ENCODE peak calls at places on chromosomes 2 and 18, in seven cellular contexts. V is activated CD4-positive, alpha-beta T cell treated with anti-CD3 and anti-CD28 coated beads, Interleukin-2, amount 50 U/mL, for 1 hour; M is globus pallidus; P is A172; G is glutamatergic neuron; T is HTR-8/SVneo; Y is right atrium auricular region. L is an unnamed sample.

GRCh38 chr2:192236136-192236535 is 41.4 kb upstream of the TMEFF2 start:
- DNase-seq in V (no peak), M (no peak), P (peak; percentile 74), G (no peak), T (peak; percentile 27), Y (no peak), L (no peak)

GRCh38 chr2:70835643-70836042 is at the start of gene CD207:
- DNase-seq in V (no peak), M (no peak), P (no peak), G (no peak), T (no peak), Y (no peak), L (no peak)

GRCh38 chr2:54106631-54107454 is 8.6 kb upstream of the ACYP2 start:
- DNase-seq in V (peak; percentile 29), M (peak; percentile 71), P (peak; percentile 71), G (no peak), T (peak; percentile 60), Y (no peak), L (peak; percentile 65)

GRCh38 chr18:8705941-8706544 is 687 bp downstream of the MTCL1 start:
- DNase-seq in V (no peak), M (no peak), P (no peak), G (peak; percentile 56), T (no peak), Y (no peak), L (no peak)

GRCh38 chr2:86468162-86469033 is 27.2 kb downstream of the KDM3A start:
- DNase-seq in V (no peak), M (no peak), P (no peak), G (no peak), T (no peak), Y (no peak), L (no peak)

GRCh38 chr2:172829229-172829628 is 93.6 kb downstream of the RAPGEF4 start:
- DNase-seq in V (no peak), M (no peak), P (peak; percentile 68), G (no peak), T (peak; percentile 62), Y (no peak), L (no peak)

GRCh38 chr2:54572636-54573531 is 116.8 kb downstream of the SPTBN1 start:
- DNase-seq in V (peak; percentile 46), M (no peak), P (peak; percentile 84), G (no peak), T (no peak), Y (no peak), L (peak; percentile 88)

GRCh38 chr18:74282359-74283254 is 9.2 kb downstream of the CYB5A start:
- DNase-seq in V (no peak), M (no peak), P (no peak), G (no peak), T (no peak), Y (no peak), L (no peak)

GRCh38 chr2:55869637-55870325 is 53.8 kb downstream of the EFEMP1 start:
- DNase-seq in V (no peak), M (no peak), P (no peak), G (no peak), T (no peak), Y (no peak), L (no peak)

GRCh38 chr2:43738257-43738656 is 35.6 kb upstream of the DYNC2LI1 start:
- DNase-seq in V (no peak), M (no peak), P (no peak), G (no peak), T (no peak), Y (no peak), L (no peak)

GRCh38 chr2:44960871-44961270 is 19.4 kb downstream of the SIX3 start:
- DNase-seq in V (no peak), M (no peak), P (no peak), G (no peak), T (no peak), Y (no peak), L (no peak)

GRCh38 chr18:616380-616995 is 19.7 kb downstream of the CLUL1 start:
- DNase-seq in V (no peak), M (peak; percentile 49), P (peak; percentile 54), G (no peak), T (peak; percentile 49), Y (no peak), L (peak; percentile 26)

GRCh38 chr2:220959391-220959802 is 612.7 kb downstream of the EPHA4 start:
- DNase-seq in V (no peak), M (peak; percentile 70), P (no peak), G (no peak), T (no peak), Y (no peak), L (no peak)

GRCh38 chr2:109582928-109583895 is 30.6 kb downstream of the SEPTIN10 start:
- DNase-seq in V (no peak), M (no peak), P (no peak), G (no peak), T (no peak), Y (no peak), L (no peak)

GRCh38 chr2:205461678-205462665 is 220.3 kb upstream of the NRP2 start:
- DNase-seq in V (no peak), M (no peak), P (no peak), G (no peak), T (no peak), Y (no peak), L (no peak)

GRCh38 chr2:216633616-216634316 is 546 bp downstream of the IGFBP2 start:
- DNase-seq in V (no peak), M (no peak), P (no peak), G (peak; percentile 66), T (no peak), Y (no peak), L (no peak)

GRCh38 chr2:149743842-149744468 is 156.4 kb upstream of the MMADHC start:
- DNase-seq in V (no peak), M (no peak), P (peak; percentile 96), G (no peak), T (no peak), Y (no peak), L (no peak)

GRCh38 chr18:77765468-77765867 is 515.8 kb downstream of the GALR1 start:
- DNase-seq in V (no peak), M (peak; percentile 8), P (peak; percentile 1), G (peak; percentile 79), T (no peak), Y (no peak), L (peak; percentile 30)

GRCh38 chr18:66560092-66560491 is 43.8 kb downstream of the CDH19 start:
- DNase-seq in V (no peak), M (peak; percentile 83), P (peak; percentile 19), G (no peak), T (no peak), Y (no peak), L (peak; percentile 68)

GRCh38 chr18:34976534-34976898 is 64.7 kb upstream of the MAPRE2 start:
- DNase-seq in V (no peak), M (no peak), P (no peak), G (no peak), T (no peak), Y (peak; percentile 59), L (no peak)

GRCh38 chr2:79876430-79876829 is 363.6 kb downstream of the CTNNA2 start:
- DNase-seq in V (no peak), M (peak; percentile 34), P (peak; percentile 45), G (peak; percentile 57), T (peak; percentile 13), Y (no peak), L (peak; percentile 13)

GRCh38 chr2:237591021-237591370 is 462 bp upstream of the RAB17 start:
- DNase-seq in V (no peak), M (no peak), P (peak; percentile 30), G (no peak), T (no peak), Y (no peak), L (no peak)

GRCh38 chr2:20326163-20326780 is 24.4 kb downstream of the PUM2 start:
- DNase-seq in V (peak; percentile 50), M (peak; percentile 68), P (peak; percentile 62), G (peak; percentile 64), T (peak; percentile 63), Y (no peak), L (peak; percentile 53)

GRCh38 chr2:212033888-212034287 is 504.7 kb downstream of the ERBB4 start:
- DNase-seq in V (no peak), M (no peak), P (no peak), G (no peak), T (no peak), Y (no peak), L (no peak)

GRCh38 chr2:233346930-233347329 is 7.4 kb upstream of the DGKD start:
- DNase-seq in V (no peak), M (peak; percentile 85), P (no peak), G (no peak), T (no peak), Y (no peak), L (no peak)

GRCh38 chr2:106075038-106075437 is 119.1 kb downstream of the UXS1 start:
- DNase-seq in V (no peak), M (no peak), P (no peak), G (no peak), T (no peak), Y (no peak), L (no peak)

GRCh38 chr2:229728360-229728759 is 14.0 kb upstream of the DNER start:
- DNase-seq in V (no peak), M (no peak), P (no peak), G (no peak), T (no peak), Y (no peak), L (no peak)

GRCh38 chr18:24504401-24504800 is 44.0 kb downstream of the HRH4 start:
- DNase-seq in V (no peak), M (no peak), P (no peak), G (no peak), T (no peak), Y (no peak), L (no peak)

GRCh38 chr18:76445741-76446232 is 49.3 kb downstream of the ZNF516 start:
- DNase-seq in V (no peak), M (no peak), P (no peak), G (no peak), T (peak; percentile 12), Y (no peak), L (no peak)

GRCh38 chr2:207624170-207625013 is 802 bp downstream of the METTL21A start:
- DNase-seq in V (peak; percentile 58), M (peak; percentile 70), P (peak; percentile 50), G (peak; percentile 71), T (peak; percentile 34), Y (no peak), L (peak; percentile 28)

GRCh38 chr2:191539068-191539467 is 138.9 kb upstream of the NABP1 start:
- DNase-seq in V (peak; percentile 19), M (no peak), P (peak; percentile 18), G (peak; percentile 68), T (peak; percentile 32), Y (no peak), L (no peak)

GRCh38 chr2:224393145-224393544 is 8.8 kb downstream of the FAM124B start:
- DNase-seq in V (no peak), M (no peak), P (no peak), G (no peak), T (no peak), Y (no peak), L (no peak)

GRCh38 chr2:128441341-128442052 is 122.8 kb upstream of the HS6ST1 start:
- DNase-seq in V (no peak), M (no peak), P (no peak), G (no peak), T (no peak), Y (peak; percentile 43), L (no peak)

GRCh38 chr2:56151841-56152240 is 31.9 kb upstream of the CCDC85A start:
- DNase-seq in V (no peak), M (no peak), P (no peak), G (no peak), T (no peak), Y (no peak), L (no peak)

GRCh38 chr18:830315-830901 is 18.4 kb upstream of the YES1 start:
- DNase-seq in V (peak; percentile 28), M (no peak), P (peak; percentile 62), G (no peak), T (no peak), Y (no peak), L (no peak)

GRCh38 chr18:4119813-4120212 is 335.3 kb downstream of the DLGAP1 start:
- DNase-seq in V (no peak), M (no peak), P (no peak), G (no peak), T (no peak), Y (no peak), L (no peak)

GRCh38 chr18:76922107-76922506 is 99.8 kb downstream of the ZNF236 start:
- DNase-seq in V (peak; percentile 51), M (peak; percentile 82), P (no peak), G (peak; percentile 69), T (peak; percentile 7), Y (no peak), L (peak; percentile 52)